ENCODE peak calls at places on chromosomes 13 and 19, in nine cellular contexts. One of them, this sample, is unnamed.

GRCh38 chr19:18802354-18802753 is 11.2 kb upstream of the COMP start:
- DNase-seq in CD8-positive, alpha-beta memory T cell: no peak
- DNase-seq in WTC11: peak
- DNase-seq in T-cell: no peak
- DNase-seq in skeletal muscle cell: no peak
- DNase-seq in Kasumi-1: no peak
- DNase-seq in left ventricle myocardium inferior: no peak
- DNase-seq in midbrain: no peak
- DNase-seq in Ammon's horn: no peak
- DNase-seq in this sample: no peak

GRCh38 chr19:485122-485521 is 11.2 kb upstream of the MADCAM1 start:
- DNase-seq in left ventricle myocardium inferior: no peak
- DNase-seq in midbrain: no peak
- DNase-seq in Ammon's horn: no peak
- DNase-seq in WTC11: no peak
- DNase-seq in T-cell: no peak
- DNase-seq in Kasumi-1: no peak
- DNase-seq in CD8-positive, alpha-beta memory T cell: no peak
- DNase-seq in skeletal muscle cell: no peak
- DNase-seq in this sample: peak

GRCh38 chr19:4539697-4540581 is at the start of gene LRG1:
- DNase-seq in left ventricle myocardium inferior: no peak
- DNase-seq in Ammon's horn: no peak
- DNase-seq in Kasumi-1: peak
- DNase-seq in skeletal muscle cell: no peak
- DNase-seq in CD8-positive, alpha-beta memory T cell: no peak
- DNase-seq in midbrain: no peak
- DNase-seq in WTC11: no peak
- DNase-seq in T-cell: no peak
- DNase-seq in this sample: no peak

GRCh38 chr19:37484406-37485115 is 15.4 kb downstream of the ZNF570 start:
- DNase-seq in T-cell: no peak
- DNase-seq in WTC11: no peak
- DNase-seq in skeletal muscle cell: no peak
- DNase-seq in Ammon's horn: no peak
- DNase-seq in Kasumi-1: no peak
- DNase-seq in CD8-positive, alpha-beta memory T cell: no peak
- DNase-seq in left ventricle myocardium inferior: no peak
- DNase-seq in midbrain: no peak
- DNase-seq in this sample: no peak

GRCh38 chr19:23823952-23824389 is 65.3 kb upstream of the ZNF681 start:
- DNase-seq in Ammon's horn: no peak
- DNase-seq in T-cell: peak
- DNase-seq in CD8-positive, alpha-beta memory T cell: no peak
- DNase-seq in left ventricle myocardium inferior: no peak
- DNase-seq in WTC11: peak
- DNase-seq in midbrain: no peak
- DNase-seq in skeletal muscle cell: no peak
- DNase-seq in Kasumi-1: peak
- DNase-seq in this sample: peak

GRCh38 chr13:98202026-98202425 is 25.0 kb upstream of the RNF113B start:
- DNase-seq in WTC11: no peak
- DNase-seq in midbrain: no peak
- DNase-seq in Ammon's horn: no peak
- DNase-seq in T-cell: no peak
- DNase-seq in CD8-positive, alpha-beta memory T cell: no peak
- DNase-seq in Kasumi-1: no peak
- DNase-seq in skeletal muscle cell: no peak
- DNase-seq in left ventricle myocardium inferior: no peak
- DNase-seq in this sample: no peak

GRCh38 chr19:5042556-5042955 is 73.6 kb downstream of the KDM4B start:
- DNase-seq in CD8-positive, alpha-beta memory T cell: no peak
- DNase-seq in Kasumi-1: no peak
- DNase-seq in midbrain: no peak
- DNase-seq in left ventricle myocardium inferior: no peak
- DNase-seq in T-cell: no peak
- DNase-seq in Ammon's horn: no peak
- DNase-seq in skeletal muscle cell: no peak
- DNase-seq in WTC11: peak
- DNase-seq in this sample: no peak

GRCh38 chr19:49130325-49130724 is 11.0 kb downstream of the PPFIA3 start:
- DNase-seq in left ventricle myocardium inferior: no peak
- DNase-seq in WTC11: no peak
- DNase-seq in T-cell: no peak
- DNase-seq in Kasumi-1: no peak
- DNase-seq in skeletal muscle cell: no peak
- DNase-seq in CD8-positive, alpha-beta memory T cell: no peak
- DNase-seq in Ammon's horn: no peak
- DNase-seq in midbrain: peak
- DNase-seq in this sample: no peak

GRCh38 chr13:29858667-29859066 is 8.2 kb upstream of the UBL3 start:
- DNase-seq in midbrain: no peak
- DNase-seq in skeletal muscle cell: no peak
- DNase-seq in left ventricle myocardium inferior: no peak
- DNase-seq in Kasumi-1: no peak
- DNase-seq in Ammon's horn: no peak
- DNase-seq in WTC11: no peak
- DNase-seq in T-cell: no peak
- DNase-seq in CD8-positive, alpha-beta memory T cell: no peak
- DNase-seq in this sample: no peak

GRCh38 chr13:25803626-25804025 is 248.2 kb downstream of the SHISA2 start:
- DNase-seq in T-cell: no peak
- DNase-seq in Ammon's horn: no peak
- DNase-seq in left ventricle myocardium inferior: no peak
- DNase-seq in Kasumi-1: no peak
- DNase-seq in WTC11: no peak
- DNase-seq in CD8-positive, alpha-beta memory T cell: no peak
- DNase-seq in skeletal muscle cell: no peak
- DNase-seq in midbrain: no peak
- DNase-seq in this sample: no peak

GRCh38 chr13:32951580-32951979 is 64.6 kb upstream of the KL start:
- DNase-seq in Ammon's horn: no peak
- DNase-seq in midbrain: no peak
- DNase-seq in skeletal muscle cell: no peak
- DNase-seq in WTC11: no peak
- DNase-seq in left ventricle myocardium inferior: no peak
- DNase-seq in Kasumi-1: no peak
- DNase-seq in CD8-positive, alpha-beta memory T cell: no peak
- DNase-seq in T-cell: no peak
- DNase-seq in this sample: no peak

GRCh38 chr13:112054616-112055015 is 12.3 kb upstream of the SOX1 start:
- DNase-seq in T-cell: no peak
- DNase-seq in Kasumi-1: no peak
- DNase-seq in WTC11: no peak
- DNase-seq in CD8-positive, alpha-beta memory T cell: no peak
- DNase-seq in midbrain: no peak
- DNase-seq in Ammon's horn: no peak
- DNase-seq in skeletal muscle cell: no peak
- DNase-seq in left ventricle myocardium inferior: no peak
- DNase-seq in this sample: no peak

GRCh38 chr19:40424637-40425449 is 949 bp downstream of the SERTAD1 start:
- DNase-seq in left ventricle myocardium inferior: no peak
- DNase-seq in CD8-positive, alpha-beta memory T cell: no peak
- DNase-seq in skeletal muscle cell: no peak
- DNase-seq in midbrain: peak
- DNase-seq in Ammon's horn: peak
- DNase-seq in WTC11: no peak
- DNase-seq in Kasumi-1: peak
- DNase-seq in T-cell: no peak
- DNase-seq in this sample: no peak

GRCh38 chr19:34431681-34432402 is 3.7 kb downstream of the UBA2 start:
- DNase-seq in left ventricle myocardium inferior: no peak
- DNase-seq in WTC11: no peak
- DNase-seq in midbrain: no peak
- DNase-seq in Ammon's horn: no peak
- DNase-seq in Kasumi-1: no peak
- DNase-seq in skeletal muscle cell: no peak
- DNase-seq in T-cell: no peak
- DNase-seq in CD8-positive, alpha-beta memory T cell: no peak
- DNase-seq in this sample: no peak

GRCh38 chr13:114319441-114319871 is 5.2 kb downstream of the CHAMP1 start:
- DNase-seq in T-cell: no peak
- DNase-seq in skeletal muscle cell: peak
- DNase-seq in CD8-positive, alpha-beta memory T cell: no peak
- DNase-seq in left ventricle myocardium inferior: no peak
- DNase-seq in midbrain: no peak
- DNase-seq in Kasumi-1: no peak
- DNase-seq in WTC11: no peak
- DNase-seq in Ammon's horn: no peak
- DNase-seq in this sample: no peak

GRCh38 chr13:94176576-94176975 is 302.9 kb downstream of the DCT start:
- DNase-seq in T-cell: no peak
- DNase-seq in Kasumi-1: no peak
- DNase-seq in skeletal muscle cell: peak
- DNase-seq in CD8-positive, alpha-beta memory T cell: no peak
- DNase-seq in midbrain: no peak
- DNase-seq in WTC11: no peak
- DNase-seq in Ammon's horn: no peak
- DNase-seq in left ventricle myocardium inferior: no peak
- DNase-seq in this sample: no peak

GRCh38 chr13:80374453-80374852 is 33.5 kb upstream of the SPRY2 start:
- DNase-seq in T-cell: no peak
- DNase-seq in Kasumi-1: no peak
- DNase-seq in skeletal muscle cell: no peak
- DNase-seq in left ventricle myocardium inferior: peak
- DNase-seq in CD8-positive, alpha-beta memory T cell: no peak
- DNase-seq in WTC11: no peak
- DNase-seq in Ammon's horn: no peak
- DNase-seq in midbrain: no peak
- DNase-seq in this sample: no peak

GRCh38 chr19:12994701-12995595 is at the start of gene NFIX:
- DNase-seq in Kasumi-1: peak
- DNase-seq in Ammon's horn: no peak
- DNase-seq in skeletal muscle cell: no peak
- DNase-seq in WTC11: no peak
- DNase-seq in T-cell: no peak
- DNase-seq in midbrain: no peak
- DNase-seq in left ventricle myocardium inferior: peak
- DNase-seq in CD8-positive, alpha-beta memory T cell: peak
- DNase-seq in this sample: peak

GRCh38 chr19:43784251-43784980 is 3.6 kb upstream of the KCNN4 start:
- DNase-seq in T-cell: no peak
- DNase-seq in WTC11: no peak
- DNase-seq in midbrain: no peak
- DNase-seq in Kasumi-1: peak
- DNase-seq in Ammon's horn: no peak
- DNase-seq in left ventricle myocardium inferior: no peak
- DNase-seq in skeletal muscle cell: peak
- DNase-seq in CD8-positive, alpha-beta memory T cell: no peak
- DNase-seq in this sample: no peak

GRCh38 chr19:58196911-58197616 is 14.2 kb downstream of the ZNF274 start:
- DNase-seq in CD8-positive, alpha-beta memory T cell: no peak
- DNase-seq in Ammon's horn: no peak
- DNase-seq in skeletal muscle cell: no peak
- DNase-seq in left ventricle myocardium inferior: no peak
- DNase-seq in WTC11: no peak
- DNase-seq in midbrain: no peak
- DNase-seq in Kasumi-1: peak
- DNase-seq in T-cell: no peak
- DNase-seq in this sample: no peak

GRCh38 chr19:30061557-30062330 is 119.7 kb downstream of the URI1 start:
- DNase-seq in Ammon's horn: no peak
- DNase-seq in skeletal muscle cell: no peak
- DNase-seq in left ventricle myocardium inferior: no peak
- DNase-seq in CD8-positive, alpha-beta memory T cell: no peak
- DNase-seq in T-cell: no peak
- DNase-seq in Kasumi-1: no peak
- DNase-seq in midbrain: no peak
- DNase-seq in WTC11: no peak
- DNase-seq in this sample: no peak

GRCh38 chr13:113086031-113086750 is 19.4 kb upstream of the F7 start:
- DNase-seq in Kasumi-1: no peak
- DNase-seq in left ventricle myocardium inferior: no peak
- DNase-seq in WTC11: peak
- DNase-seq in CD8-positive, alpha-beta memory T cell: no peak
- DNase-seq in Ammon's horn: no peak
- DNase-seq in skeletal muscle cell: no peak
- DNase-seq in midbrain: no peak
- DNase-seq in T-cell: no peak
- DNase-seq in this sample: no peak

GRCh38 chr13:102452831-102453230 is 51.0 kb upstream of the FGF14 start:
- DNase-seq in WTC11: no peak
- DNase-seq in Kasumi-1: no peak
- DNase-seq in skeletal muscle cell: peak
- DNase-seq in Ammon's horn: peak
- DNase-seq in T-cell: no peak
- DNase-seq in midbrain: no peak
- DNase-seq in left ventricle myocardium inferior: no peak
- DNase-seq in CD8-positive, alpha-beta memory T cell: no peak
- DNase-seq in this sample: no peak

This sample was measured in NCI-H1105 treated with DMSO at 0.1 percent for 48 hours.